ENCODE peak calls at places on chromosomes 13 and 19, in five cellular contexts. T is uterus; O is EL; E is stimulated activated CD4-positive, alpha-beta T cell treated with anti-CD3 and anti-CD28 coated beads, TNF-alpha, amount 100 ng/mL, for 4 hours; R is cardiac muscle cell. K is an unnamed sample.

GRCh38 chr19:8893419-8893818 is 61.2 kb downstream of the MBD3L1 start:
- DNase-seq in O (no peak), R (no peak), E (no peak), T (no peak), K (no peak)

GRCh38 chr19:52231154-52231565 is 38.2 kb upstream of the ZNF766 start:
- DNase-seq in R (no peak), O (peak; percentile 12), T (no peak), E (no peak), K (no peak)

GRCh38 chr19:56015756-56016155 is 29.2 kb downstream of the NLRP5 start:
- DNase-seq in R (peak; percentile 0), T (no peak), E (no peak), O (no peak), K (no peak)

GRCh38 chr13:101298517-101298916 is 117.8 kb downstream of the NALCN start:
- DNase-seq in O (no peak), T (no peak), R (no peak), E (no peak), K (no peak)

GRCh38 chr19:42159942-42160341 is 27.7 kb upstream of the POU2F2 start:
- DNase-seq in O (no peak), E (no peak), R (no peak), T (no peak), K (no peak)

GRCh38 chr13:52751196-52751595 is 11.6 kb upstream of the CNMD start:
- DNase-seq in E (no peak), O (no peak), R (no peak), T (no peak), K (no peak)

GRCh38 chr13:97727991-97728390 is 225.5 kb upstream of the IPO5 start:
- DNase-seq in R (no peak), E (no peak), O (no peak), T (no peak), K (no peak)

GRCh38 chr13:53165201-53165600 is 136.6 kb downstream of the OLFM4 start:
- DNase-seq in R (no peak), O (no peak), T (no peak), E (no peak), K (no peak)

GRCh38 chr13:76860706-76861105 is 25.5 kb downstream of the KCTD12 start:
- DNase-seq in O (no peak), T (no peak), E (no peak), R (no peak), K (no peak)

GRCh38 chr13:103839460-103839859 is 773.2 kb upstream of the SLC10A2 start:
- DNase-seq in R (no peak), E (no peak), O (no peak), T (no peak), K (no peak)